ENCODE peak calls at places on chromosomes 2 and 18, in eight cellular contexts. U is endothelial cell; M is heart left ventricle; R is fibroblast of lung; A is activated naive CD4-positive, alpha-beta T cell treated with anti-CD3 and anti-CD28 coated beads, Interleukin-2, amount 50 U/mL, for 16 hours; P is aorta; B is hippocampal formation; H is left ventricle myocardium inferior. F is an unnamed sample.

GRCh38 chr2:152405206-152406118 is 70.5 kb downstream of the FMNL2 start:
- DNase-seq in U (peak), M (no peak), R (no peak), A (no peak), P (no peak), B (no peak), H (no peak), F (no peak)

GRCh38 chr2:25851740-25852503 is 26.4 kb downstream of the ASXL2 start:
- DNase-seq in U (peak), M (no peak), R (peak), A (no peak), P (no peak), B (peak), H (no peak), F (peak)

GRCh38 chr18:33781429-33781828 is 203.4 kb downstream of the ASXL3 start:
- DNase-seq in U (no peak), M (no peak), R (no peak), A (no peak), P (no peak), B (no peak), H (no peak), F (no peak)

GRCh38 chr2:237700583-237701032 is 73.2 kb downstream of the LRRFIP1 start:
- DNase-seq in U (no peak), M (peak), R (peak), A (peak), P (peak), B (no peak), H (peak), F (peak)

GRCh38 chr2:68809324-68810240 is 61.6 kb downstream of the BMP10 start:
- DNase-seq in U (no peak), M (no peak), R (no peak), A (no peak), P (no peak), B (no peak), H (no peak), F (no peak)

GRCh38 chr2:167944825-167945659 is 302.4 kb downstream of the STK39 start:
- DNase-seq in U (no peak), M (no peak), R (no peak), A (no peak), P (no peak), B (no peak), H (no peak), F (no peak)

GRCh38 chr2:69615078-69615630 is 28.4 kb downstream of the AAK1 start:
- DNase-seq in U (no peak), M (no peak), R (no peak), A (no peak), P (no peak), B (no peak), H (no peak), F (no peak)

GRCh38 chr2:28956415-28956826 is 24.7 kb upstream of the TOGARAM2 start:
- DNase-seq in U (peak), M (no peak), R (peak), A (peak), P (no peak), B (no peak), H (no peak), F (peak)

GRCh38 chr2:84958135-84959044 is 12.6 kb upstream of the KCMF1 start:
- DNase-seq in U (peak), M (no peak), R (peak), A (no peak), P (no peak), B (no peak), H (no peak), F (peak)

GRCh38 chr18:63878343-63878742 is 9.2 kb upstream of the SERPINB2 start:
- DNase-seq in U (no peak), M (no peak), R (peak), A (no peak), P (no peak), B (no peak), H (no peak), F (no peak)

GRCh38 chr2:73043978-73044832 is 27.3 kb downstream of the SFXN5 start:
- DNase-seq in U (no peak), M (no peak), R (no peak), A (no peak), P (no peak), B (peak), H (no peak), F (no peak)

F was measured in osteoblast.